ENCODE peak calls at places on chromosomes 5 and 9, in eight cellular contexts. B is tibial nerve, W is HCT116, Y is right lobe of liver, P is suprapubic skin, H is heart left ventricle, J is IMR-90, U is breast epithelium. X is an unnamed sample.

GRCh38 chr9:16445141-16445920 is 425.1 kb downstream of the BNC2 start:
- DNase-seq in B (no peak), W (no peak), Y (no peak), P (no peak), H (no peak), J (peak; percentile 57), U (no peak), X (no peak)

GRCh38 chr9:21160178-21160577 is 6.3 kb downstream of the IFNA21 start:
- DNase-seq in B (no peak), W (no peak), Y (no peak), P (no peak), H (no peak), J (no peak), U (no peak), X (peak; percentile 29)

GRCh38 chr9:91419222-91420191 is 4.1 kb downstream of the NFIL3 start:
- DNase-seq in B (peak; percentile 76), W (peak; percentile 90), Y (peak; percentile 69), P (no peak), H (peak; percentile 41), J (peak; percentile 97), U (peak; percentile 51), X (no peak)

GRCh38 chr5:158463188-158463587 is 604.2 kb upstream of the CLINT1 start:
- DNase-seq in B (no peak), W (no peak), Y (no peak), P (no peak), H (no peak), J (peak; percentile 31), U (no peak), X (no peak)

GRCh38 chr5:71663570-71663969 is 55.5 kb upstream of the CARTPT start:
- DNase-seq in B (no peak), W (peak; percentile 8), Y (no peak), P (no peak), H (no peak), J (no peak), U (no peak), X (no peak)

GRCh38 chr5:137778772-137779564 is 24.8 kb upstream of the HNRNPA0 start:
- DNase-seq in B (no peak), W (peak; percentile 44), Y (no peak), P (no peak), H (no peak), J (peak; percentile 39), U (no peak), X (no peak)

GRCh38 chr5:74441616-74442015 is 198.9 kb downstream of the ENC1 start:
- DNase-seq in B (no peak), W (no peak), Y (no peak), P (no peak), H (no peak), J (no peak), U (no peak), X (no peak)

GRCh38 chr5:171418982-171419662 is at the start of gene FGF18:
- DNase-seq in B (peak; percentile 23), W (peak; percentile 56), Y (no peak), P (peak; percentile 78), H (peak; percentile 76), J (peak; percentile 51), U (no peak), X (no peak)

GRCh38 chr5:79133121-79133656 is 21.6 kb downstream of the BHMT start:
- DNase-seq in B (no peak), W (peak; percentile 45), Y (no peak), P (no peak), H (no peak), J (peak; percentile 61), U (no peak), X (no peak)

GRCh38 chr9:35790385-35791291 is 753 bp upstream of the NPR2 start:
- DNase-seq in B (peak; percentile 78), W (no peak), Y (peak; percentile 45), P (peak; percentile 89), H (peak; percentile 82), J (peak; percentile 83), U (peak; percentile 61), X (peak; percentile 64)

DNA sequence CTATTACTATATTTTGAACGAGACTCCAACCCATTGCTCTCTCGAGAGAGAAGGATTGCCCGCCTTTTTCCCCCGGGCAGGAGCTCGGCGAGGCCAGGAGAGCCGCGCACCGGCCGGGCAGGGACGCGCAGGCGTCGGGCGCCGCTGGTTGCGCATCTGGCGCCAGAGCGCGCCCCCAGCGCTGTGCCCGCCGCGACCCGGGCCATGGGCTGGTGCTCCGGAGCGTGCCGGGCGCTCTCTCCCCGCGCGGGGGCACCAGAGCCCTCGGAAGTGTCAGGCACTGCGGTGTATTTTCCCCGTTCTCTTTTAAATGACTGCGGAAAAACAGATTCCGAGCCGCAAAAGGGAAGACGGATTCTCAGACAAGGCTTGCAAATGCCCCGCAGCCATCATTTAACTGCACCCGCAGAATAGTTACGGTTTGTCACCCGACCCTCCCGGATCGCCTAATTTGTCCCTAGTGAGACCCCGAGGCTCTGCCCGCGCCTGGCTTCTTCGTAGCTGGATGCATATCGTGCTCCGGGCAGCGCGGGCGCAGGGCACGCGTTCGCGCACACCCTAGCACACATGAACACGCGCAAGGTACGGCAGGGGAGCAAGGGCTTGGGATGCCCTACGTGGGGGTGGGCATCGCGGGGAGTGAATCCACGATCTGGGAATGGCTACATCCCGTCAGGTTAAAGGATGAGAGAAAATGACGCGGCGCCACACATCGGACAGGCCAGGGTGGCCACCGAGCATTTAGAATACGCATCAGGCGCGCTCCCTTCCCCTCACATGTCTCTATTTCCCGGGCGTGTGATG is 1.1 kb upstream of the NTRK2 start:
- DNase-seq in B (peak; percentile 75), W (peak; percentile 10), Y (peak; percentile 48), P (no peak), H (peak; percentile 74), J (peak; percentile 19), U (peak; percentile 78), X (peak; percentile 93)
- H3K4me3 ChIP-seq in B (peak overlapping the region; percentile 43), W (peak overlapping the region; percentile 18), Y (peak overlapping the region; percentile 37), P (peak overlapping the region; percentile 72), H (peak overlapping the region; percentile 65), J (peak overlapping the region; percentile 29), U (peak overlapping the region; percentile 84), X (peak overlapping the region; percentile 53)

GRCh38 chr9:121741198-121741918 is 89.9 kb downstream of the DAB2IP start:
- DNase-seq in B (no peak), W (no peak), Y (no peak), P (no peak), H (no peak), J (no peak), U (no peak), X (no peak)
- H3K27ac ChIP-seq in B (peak overlapping the region; percentile 95), W (no peak overlapping the region), Y (no peak overlapping the region), P (peak overlapping the region; percentile 17), H (peak overlapping the region; percentile 96), J (no peak overlapping the region), U (peak overlapping the region; percentile 92), X (peak overlapping the region; percentile 94)

DNA sequence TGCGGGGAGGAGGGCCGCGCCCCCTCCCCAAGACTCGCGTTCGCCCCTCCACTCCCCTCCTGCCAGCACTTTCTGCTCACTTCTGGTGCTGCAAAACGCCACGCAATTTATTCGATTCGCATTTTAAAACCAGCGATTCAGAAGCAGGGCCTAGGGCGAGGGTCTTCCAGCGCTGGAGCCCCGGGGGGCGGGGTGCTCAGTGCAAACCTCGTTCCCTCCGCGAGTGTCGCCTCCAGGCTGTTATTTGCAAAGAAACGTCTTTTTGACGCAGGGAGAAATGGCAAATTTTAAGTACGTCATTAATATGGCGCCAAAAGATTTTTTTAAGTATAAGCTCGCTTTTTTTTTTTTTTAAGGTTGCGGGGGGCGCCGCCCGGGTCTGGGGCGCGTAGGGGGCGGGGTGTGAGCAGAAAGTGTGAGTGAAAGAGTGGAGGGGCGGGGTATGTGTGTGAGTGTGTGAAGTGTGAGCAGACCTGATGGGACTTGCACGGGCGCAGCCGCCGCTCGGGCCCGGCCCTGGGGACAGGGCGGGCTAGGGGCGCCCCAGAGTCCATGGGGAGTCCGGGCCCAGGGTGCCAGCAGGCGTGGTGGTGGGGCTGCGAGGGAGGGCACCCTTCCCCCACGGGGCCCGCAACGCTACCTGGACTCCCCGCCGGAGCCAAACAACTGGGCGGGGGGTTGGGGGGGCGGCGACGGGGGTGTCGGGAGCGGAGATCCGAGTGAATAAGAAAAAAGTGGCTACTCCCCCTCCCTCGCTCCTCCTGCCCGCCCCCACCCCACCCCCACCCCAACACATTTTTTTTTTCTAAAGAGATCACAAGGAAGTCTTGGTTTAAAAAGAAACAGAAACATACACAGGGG is at the start of gene JADE2:
- DNase-seq in B (peak; percentile 64), W (no peak), Y (peak; percentile 73), P (peak; percentile 83), H (peak; percentile 87), J (peak; percentile 68), U (peak; percentile 84), X (peak; percentile 94)
- TF ChIP-seq POLR2A in B (no peak), W (peak; percentile 12), Y (no peak), P (no peak), H (no peak), J (peak; percentile 32), U (peak; percentile 69), X (no peak)

GRCh38 chr9:650362-650761 is 191.1 kb upstream of the DMRT1 start:
- DNase-seq in B (no peak), W (no peak), Y (no peak), P (no peak), H (no peak), J (peak; percentile 22), U (no peak), X (no peak)
- H3K4me3 ChIP-seq in B (peak overlapping the region; percentile 10), W (no peak overlapping the region), Y (no peak overlapping the region), P (peak overlapping the region; percentile 9), H (peak overlapping the region; percentile 20), J (no peak overlapping the region), U (peak overlapping the region; percentile 17), X (no peak overlapping the region)

DNA sequence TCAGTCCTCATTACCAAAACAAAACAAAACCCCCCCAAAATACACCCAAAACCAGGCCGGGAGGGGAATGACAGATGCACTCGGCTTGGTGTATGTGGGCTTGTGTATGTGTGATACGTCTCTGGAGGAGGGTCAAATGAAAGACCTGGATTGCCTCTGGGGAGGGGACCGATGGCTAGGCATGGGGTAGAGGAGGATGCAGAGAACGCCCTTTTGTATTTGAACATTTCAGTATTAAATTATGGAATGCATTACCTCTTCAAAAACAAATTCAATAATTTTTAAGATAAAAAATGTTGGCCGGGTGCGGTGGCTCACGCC is 61.4 kb downstream of the LMX1B start:
- DNase-seq in B (no peak), W (no peak), Y (no peak), P (no peak), H (no peak), J (no peak), U (no peak), X (no peak)
- H3K27ac ChIP-seq in B (no peak overlapping the region), W (no peak overlapping the region), Y (no peak overlapping the region), P (no peak overlapping the region), H (no peak overlapping the region), J (no peak overlapping the region), U (peak overlapping the region; percentile 77), X (no peak overlapping the region)

X was measured in upper lobe of left lung.